ENCODE peak calls at places on chromosomes 6 and 20, in nine cellular contexts. One of them, this sample, is unnamed.

GRCh38 chr6:130943738-130944137 is 116.5 kb downstream of the SMLR1 start:
- DNase-seq in heart left ventricle: no peak
- DNase-seq in ovary: no peak
- DNase-seq in A549: no peak
- DNase-seq in H1: no peak
- DNase-seq in endothelial cell of umbilical vein: no peak
- DNase-seq in right lobe of liver: no peak
- DNase-seq in body of pancreas: no peak
- DNase-seq in stomach: peak
- DNase-seq in this sample: no peak

GRCh38 chr6:107716688-107717089 is 107.4 kb downstream of the SCML4 start:
- DNase-seq in ovary: no peak
- DNase-seq in H1: no peak
- DNase-seq in right lobe of liver: no peak
- DNase-seq in endothelial cell of umbilical vein: no peak
- DNase-seq in A549: peak
- DNase-seq in stomach: no peak
- DNase-seq in body of pancreas: no peak
- DNase-seq in heart left ventricle: no peak
- DNase-seq in this sample: no peak

GRCh38 chr20:20003088-20003954 is 13.8 kb upstream of the NAA20 start:
- DNase-seq in endothelial cell of umbilical vein: peak
- DNase-seq in stomach: no peak
- DNase-seq in right lobe of liver: no peak
- DNase-seq in heart left ventricle: no peak
- DNase-seq in A549: no peak
- DNase-seq in H1: no peak
- DNase-seq in body of pancreas: peak
- DNase-seq in ovary: no peak
- DNase-seq in this sample: no peak

GRCh38 chr6:36788768-36789167 is 50.5 kb downstream of the CPNE5 start:
- DNase-seq in ovary: no peak
- DNase-seq in endothelial cell of umbilical vein: no peak
- DNase-seq in heart left ventricle: no peak
- DNase-seq in body of pancreas: no peak
- DNase-seq in A549: no peak
- DNase-seq in right lobe of liver: no peak
- DNase-seq in H1: no peak
- DNase-seq in stomach: no peak
- DNase-seq in this sample: no peak

GRCh38 chr20:50085481-50086365 is 27.2 kb downstream of the UBE2V1 start:
- DNase-seq in body of pancreas: peak
- DNase-seq in right lobe of liver: peak
- DNase-seq in stomach: no peak
- DNase-seq in ovary: peak
- DNase-seq in endothelial cell of umbilical vein: peak
- DNase-seq in heart left ventricle: peak
- DNase-seq in A549: peak
- DNase-seq in H1: no peak
- DNase-seq in this sample: no peak

GRCh38 chr6:165049362-165049761 is 260.0 kb downstream of the C6orf118 start:
- DNase-seq in A549: peak
- DNase-seq in right lobe of liver: peak
- DNase-seq in stomach: no peak
- DNase-seq in ovary: no peak
- DNase-seq in heart left ventricle: no peak
- DNase-seq in H1: peak
- DNase-seq in body of pancreas: no peak
- DNase-seq in endothelial cell of umbilical vein: no peak
- DNase-seq in this sample: no peak

GRCh38 chr6:166379103-166379586 is 3.6 kb downstream of the MPC1 start:
- DNase-seq in stomach: no peak
- DNase-seq in endothelial cell of umbilical vein: no peak
- DNase-seq in right lobe of liver: no peak
- DNase-seq in ovary: no peak
- DNase-seq in heart left ventricle: no peak
- DNase-seq in body of pancreas: no peak
- DNase-seq in A549: no peak
- DNase-seq in H1: no peak
- DNase-seq in this sample: no peak

GRCh38 chr20:2378893-2379292 is 1.8 kb upstream of the TGM6 start:
- DNase-seq in H1: no peak
- DNase-seq in body of pancreas: no peak
- DNase-seq in A549: no peak
- DNase-seq in stomach: no peak
- DNase-seq in ovary: no peak
- DNase-seq in endothelial cell of umbilical vein: no peak
- DNase-seq in heart left ventricle: no peak
- DNase-seq in right lobe of liver: no peak
- DNase-seq in this sample: no peak

GRCh38 chr6:110660066-110660655 is 155.1 kb downstream of the CDK19 start:
- DNase-seq in endothelial cell of umbilical vein: no peak
- DNase-seq in right lobe of liver: peak
- DNase-seq in ovary: no peak
- DNase-seq in H1: no peak
- DNase-seq in heart left ventricle: no peak
- DNase-seq in stomach: no peak
- DNase-seq in A549: no peak
- DNase-seq in body of pancreas: no peak
- DNase-seq in this sample: no peak

GRCh38 chr20:3172933-3173581 is at the start of gene LZTS3:
- DNase-seq in heart left ventricle: peak
- DNase-seq in ovary: peak
- DNase-seq in endothelial cell of umbilical vein: peak
- DNase-seq in stomach: peak
- DNase-seq in A549: peak
- DNase-seq in H1: peak
- DNase-seq in right lobe of liver: peak
- DNase-seq in body of pancreas: peak
- DNase-seq in this sample: peak

GRCh38 chr20:48875233-48875913 is 46.1 kb upstream of the ARFGEF2 start:
- DNase-seq in body of pancreas: no peak
- DNase-seq in right lobe of liver: no peak
- DNase-seq in ovary: no peak
- DNase-seq in A549: no peak
- DNase-seq in stomach: no peak
- DNase-seq in H1: no peak
- DNase-seq in endothelial cell of umbilical vein: no peak
- DNase-seq in heart left ventricle: no peak
- DNase-seq in this sample: no peak

GRCh38 chr20:49353348-49353747 is 75.5 kb upstream of the ZNFX1 start:
- DNase-seq in A549: no peak
- DNase-seq in endothelial cell of umbilical vein: no peak
- DNase-seq in ovary: no peak
- DNase-seq in H1: no peak
- DNase-seq in stomach: no peak
- DNase-seq in heart left ventricle: no peak
- DNase-seq in right lobe of liver: peak
- DNase-seq in body of pancreas: no peak
- DNase-seq in this sample: no peak

GRCh38 chr6:88566746-88567534 is 396.5 kb downstream of the RNGTT start:
- DNase-seq in H1: no peak
- DNase-seq in body of pancreas: no peak
- DNase-seq in stomach: no peak
- DNase-seq in ovary: no peak
- DNase-seq in heart left ventricle: no peak
- DNase-seq in A549: no peak
- DNase-seq in endothelial cell of umbilical vein: no peak
- DNase-seq in right lobe of liver: no peak
- DNase-seq in this sample: no peak

GRCh38 chr20:46959081-46959692 is 64.5 kb downstream of the EYA2 start:
- DNase-seq in heart left ventricle: no peak
- DNase-seq in A549: peak
- DNase-seq in H1: no peak
- DNase-seq in stomach: no peak
- DNase-seq in ovary: no peak
- DNase-seq in endothelial cell of umbilical vein: no peak
- DNase-seq in body of pancreas: no peak
- DNase-seq in right lobe of liver: no peak
- DNase-seq in this sample: no peak

GRCh38 chr6:144335914-144336313 is 50.8 kb downstream of the UTRN start:
- DNase-seq in ovary: no peak
- DNase-seq in stomach: no peak
- DNase-seq in heart left ventricle: no peak
- DNase-seq in body of pancreas: peak
- DNase-seq in A549: no peak
- DNase-seq in endothelial cell of umbilical vein: no peak
- DNase-seq in right lobe of liver: no peak
- DNase-seq in H1: peak
- DNase-seq in this sample: no peak

GRCh38 chr20:38762174-38762573 is 13.9 kb downstream of the ACTR5 start:
- DNase-seq in heart left ventricle: no peak
- DNase-seq in H1: no peak
- DNase-seq in endothelial cell of umbilical vein: no peak
- DNase-seq in stomach: no peak
- DNase-seq in body of pancreas: no peak
- DNase-seq in ovary: no peak
- DNase-seq in A549: no peak
- DNase-seq in right lobe of liver: no peak
- DNase-seq in this sample: no peak

GRCh38 chr6:103870970-103871369 is 988.7 kb downstream of the HACE1 start:
- DNase-seq in ovary: no peak
- DNase-seq in stomach: no peak
- DNase-seq in right lobe of liver: no peak
- DNase-seq in body of pancreas: no peak
- DNase-seq in H1: no peak
- DNase-seq in A549: no peak
- DNase-seq in endothelial cell of umbilical vein: no peak
- DNase-seq in heart left ventricle: no peak
- DNase-seq in this sample: no peak

GRCh38 chr6:103874575-103874974 is 985.1 kb downstream of the HACE1 start:
- DNase-seq in ovary: no peak
- DNase-seq in A549: no peak
- DNase-seq in H1: no peak
- DNase-seq in endothelial cell of umbilical vein: no peak
- DNase-seq in body of pancreas: no peak
- DNase-seq in right lobe of liver: no peak
- DNase-seq in stomach: no peak
- DNase-seq in heart left ventricle: no peak
- DNase-seq in this sample: no peak

GRCh38 chr6:103875221-103875620 is 984.5 kb downstream of the HACE1 start:
- DNase-seq in right lobe of liver: no peak
- DNase-seq in endothelial cell of umbilical vein: no peak
- DNase-seq in heart left ventricle: no peak
- DNase-seq in ovary: no peak
- DNase-seq in stomach: no peak
- DNase-seq in A549: no peak
- DNase-seq in H1: no peak
- DNase-seq in body of pancreas: no peak
- DNase-seq in this sample: no peak

GRCh38 chr6:103872219-103872618 is 987.5 kb downstream of the HACE1 start:
- DNase-seq in right lobe of liver: no peak
- DNase-seq in stomach: no peak
- DNase-seq in ovary: no peak
- DNase-seq in A549: no peak
- DNase-seq in endothelial cell of umbilical vein: no peak
- DNase-seq in body of pancreas: no peak
- DNase-seq in heart left ventricle: no peak
- DNase-seq in H1: no peak
- DNase-seq in this sample: no peak

DNA sequence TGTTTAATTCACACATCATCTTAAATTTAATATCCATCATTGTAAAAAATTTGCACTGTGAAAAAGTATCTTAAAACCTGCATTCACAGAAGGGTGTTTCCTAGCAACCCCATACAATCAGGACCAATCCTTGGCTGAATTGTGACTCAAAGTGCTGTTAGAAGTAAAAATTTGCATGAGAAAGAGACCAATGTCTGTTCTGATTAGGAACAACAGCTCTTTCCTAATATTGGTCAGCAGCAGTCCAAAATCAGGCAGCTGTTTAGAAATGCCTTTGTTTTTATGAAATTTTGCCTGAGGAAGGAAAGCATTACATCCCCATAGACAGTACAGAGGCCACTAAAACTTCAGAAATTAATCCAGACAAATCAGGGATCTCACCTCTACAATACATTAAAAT is 987.0 kb downstream of the HACE1 start:
- DNase-seq in H1: no peak
- DNase-seq in heart left ventricle: no peak
- DNase-seq in stomach: no peak
- DNase-seq in ovary: no peak
- DNase-seq in A549: no peak
- DNase-seq in body of pancreas: no peak
- DNase-seq in endothelial cell of umbilical vein: no peak
- DNase-seq in right lobe of liver: no peak
- DNase-seq in this sample: no peak
- H3K4me3 ChIP-seq in H1: no peak
- H3K4me3 ChIP-seq in heart left ventricle: no peak
- H3K4me3 ChIP-seq in stomach: no peak
- H3K4me3 ChIP-seq in ovary: no peak
- H3K4me3 ChIP-seq in A549: no peak
- H3K4me3 ChIP-seq in body of pancreas: no peak
- H3K4me3 ChIP-seq in endothelial cell of umbilical vein: no peak
- H3K4me3 ChIP-seq in right lobe of liver: no peak
- H3K4me3 ChIP-seq in this sample: no peak

GRCh38 chr6:7910654-7911344 is at the start of gene TXNDC5:
- DNase-seq in A549: peak
- DNase-seq in body of pancreas: peak
- DNase-seq in heart left ventricle: peak
- DNase-seq in stomach: peak
- DNase-seq in endothelial cell of umbilical vein: peak
- DNase-seq in right lobe of liver: peak
- DNase-seq in H1: peak
- DNase-seq in ovary: peak
- DNase-seq in this sample: peak
- TF ChIP-seq POLR2A in A549: peak
- TF ChIP-seq POLR2A in body of pancreas: peak
- TF ChIP-seq POLR2A in heart left ventricle: peak
- TF ChIP-seq POLR2A in stomach: no peak
- TF ChIP-seq POLR2A in endothelial cell of umbilical vein: peak
- TF ChIP-seq POLR2A in right lobe of liver: peak
- TF ChIP-seq POLR2A in H1: peak
- TF ChIP-seq POLR2A in ovary: no peak
- TF ChIP-seq POLR2A in this sample: no peak

GRCh38 chr6:16331328-16332174 is 93.2 kb downstream of the GMPR start:
- DNase-seq in right lobe of liver: peak
- DNase-seq in endothelial cell of umbilical vein: peak
- DNase-seq in stomach: peak
- DNase-seq in H1: peak
- DNase-seq in heart left ventricle: peak
- DNase-seq in body of pancreas: peak
- DNase-seq in A549: peak
- DNase-seq in ovary: peak
- DNase-seq in this sample: no peak
- H3K4me3 ChIP-seq in right lobe of liver: no peak
- H3K4me3 ChIP-seq in endothelial cell of umbilical vein: no peak
- H3K4me3 ChIP-seq in stomach: no peak
- H3K4me3 ChIP-seq in H1: no peak
- H3K4me3 ChIP-seq in heart left ventricle: no peak
- H3K4me3 ChIP-seq in body of pancreas: no peak
- H3K4me3 ChIP-seq in A549: no peak
- H3K4me3 ChIP-seq in ovary: no peak
- H3K4me3 ChIP-seq in this sample: no peak

DNA sequence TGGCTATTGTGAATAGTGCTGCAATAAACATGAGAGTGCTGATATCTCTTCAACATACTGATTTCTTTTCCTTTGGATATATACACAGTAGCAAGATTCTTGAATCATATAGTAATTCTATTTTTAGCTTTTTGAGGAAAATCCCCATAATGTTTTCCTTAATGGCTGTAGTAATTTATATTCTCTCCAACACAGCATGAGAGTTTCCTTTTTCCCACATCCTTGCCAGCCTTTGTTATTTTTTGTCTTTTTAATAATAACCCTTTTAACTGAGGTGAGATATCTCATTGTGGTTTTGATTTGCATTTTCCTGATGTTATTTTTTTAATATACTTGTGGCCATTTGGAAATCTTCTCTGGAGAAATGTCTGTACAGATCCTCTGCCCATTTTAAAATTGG is 132.6 kb downstream of the PRL start:
- DNase-seq in ovary: no peak
- DNase-seq in endothelial cell of umbilical vein: peak
- DNase-seq in right lobe of liver: no peak
- DNase-seq in heart left ventricle: no peak
- DNase-seq in stomach: no peak
- DNase-seq in body of pancreas: no peak
- DNase-seq in A549: no peak
- DNase-seq in H1: no peak
- DNase-seq in this sample: no peak
- TF ChIP-seq POLR2A in ovary: no peak
- TF ChIP-seq POLR2A in endothelial cell of umbilical vein: no peak
- TF ChIP-seq POLR2A in right lobe of liver: no peak
- TF ChIP-seq POLR2A in heart left ventricle: no peak
- TF ChIP-seq POLR2A in stomach: no peak
- TF ChIP-seq POLR2A in body of pancreas: no peak
- TF ChIP-seq POLR2A in A549: no peak
- TF ChIP-seq POLR2A in H1: no peak
- TF ChIP-seq POLR2A in this sample: no peak

This sample was measured in breast epithelium.